ENCODE peak calls at places on chromosomes 5 and 9, in seven cellular contexts. One of them, this sample, is unnamed.

GRCh38 chr9:2802494-2802921 is 41.4 kb downstream of the PUM3 start:
- DNase-seq in adrenal gland: no peak
- DNase-seq in upper lobe of left lung: no peak
- DNase-seq in Panc1: no peak
- DNase-seq in A673: no peak
- DNase-seq in HFFc6: peak; percentile 8
- DNase-seq in epithelial cell of esophagus: peak; percentile 71
- DNase-seq in this sample: no peak

GRCh38 chr5:133581918-133582317 is 30.4 kb downstream of the FSTL4 start:
- DNase-seq in adrenal gland: no peak
- DNase-seq in upper lobe of left lung: no peak
- DNase-seq in Panc1: no peak
- DNase-seq in epithelial cell of esophagus: peak; percentile 62
- DNase-seq in HFFc6: no peak
- DNase-seq in A673: no peak
- DNase-seq in this sample: no peak

GRCh38 chr5:16528382-16528849 is 62.8 kb upstream of the ZNF622 start:
- DNase-seq in upper lobe of left lung: no peak
- DNase-seq in A673: no peak
- DNase-seq in adrenal gland: no peak
- DNase-seq in epithelial cell of esophagus: no peak
- DNase-seq in HFFc6: no peak
- DNase-seq in Panc1: no peak
- DNase-seq in this sample: no peak

GRCh38 chr9:124791106-124791505 is 14.2 kb downstream of the OLFML2A start:
- DNase-seq in HFFc6: no peak
- DNase-seq in upper lobe of left lung: no peak
- DNase-seq in epithelial cell of esophagus: no peak
- DNase-seq in adrenal gland: no peak
- DNase-seq in Panc1: no peak
- DNase-seq in A673: no peak
- DNase-seq in this sample: no peak

GRCh38 chr5:150135557-150135956 is 20.1 kb downstream of the PDGFRB start:
- DNase-seq in A673: no peak
- DNase-seq in epithelial cell of esophagus: no peak
- DNase-seq in adrenal gland: no peak
- DNase-seq in Panc1: no peak
- DNase-seq in HFFc6: no peak
- DNase-seq in upper lobe of left lung: no peak
- DNase-seq in this sample: no peak

GRCh38 chr5:10293907-10294662 is 13.6 kb downstream of the CMBL start:
- DNase-seq in adrenal gland: no peak
- DNase-seq in upper lobe of left lung: no peak
- DNase-seq in epithelial cell of esophagus: no peak
- DNase-seq in A673: no peak
- DNase-seq in Panc1: no peak
- DNase-seq in HFFc6: no peak
- DNase-seq in this sample: no peak

GRCh38 chr9:124352616-124353015 is 62.6 kb downstream of the PSMB7 start:
- DNase-seq in HFFc6: no peak
- DNase-seq in epithelial cell of esophagus: no peak
- DNase-seq in Panc1: no peak
- DNase-seq in adrenal gland: no peak
- DNase-seq in A673: no peak
- DNase-seq in upper lobe of left lung: peak; percentile 2
- DNase-seq in this sample: no peak

GRCh38 chr9:127897194-127897692 is 2.2 kb downstream of the ST6GALNAC6 start:
- DNase-seq in HFFc6: peak; percentile 35
- DNase-seq in epithelial cell of esophagus: no peak
- DNase-seq in upper lobe of left lung: peak; percentile 79
- DNase-seq in adrenal gland: peak; percentile 86
- DNase-seq in A673: peak; percentile 82
- DNase-seq in Panc1: no peak
- DNase-seq in this sample: peak; percentile 66

GRCh38 chr9:93276973-93277372 is 93.0 kb downstream of the WNK2 start:
- DNase-seq in A673: no peak
- DNase-seq in adrenal gland: no peak
- DNase-seq in Panc1: no peak
- DNase-seq in upper lobe of left lung: no peak
- DNase-seq in epithelial cell of esophagus: no peak
- DNase-seq in HFFc6: no peak
- DNase-seq in this sample: no peak

GRCh38 chr5:92641031-92641962 is 939.7 kb downstream of the NR2F1-AS1 start:
- DNase-seq in A673: peak; percentile 66
- DNase-seq in upper lobe of left lung: no peak
- DNase-seq in HFFc6: peak; percentile 33
- DNase-seq in adrenal gland: peak; percentile 16
- DNase-seq in epithelial cell of esophagus: peak; percentile 42
- DNase-seq in Panc1: peak; percentile 68
- DNase-seq in this sample: no peak

GRCh38 chr9:116152941-116153764 is 438 bp upstream of the PAPPA start:
- DNase-seq in HFFc6: peak; percentile 56
- DNase-seq in Panc1: no peak
- DNase-seq in upper lobe of left lung: no peak
- DNase-seq in adrenal gland: no peak
- DNase-seq in epithelial cell of esophagus: peak; percentile 41
- DNase-seq in A673: peak; percentile 84
- DNase-seq in this sample: no peak

GRCh38 chr9:133140606-133141005 is 19.6 kb upstream of the RALGDS start:
- DNase-seq in epithelial cell of esophagus: no peak
- DNase-seq in upper lobe of left lung: no peak
- DNase-seq in adrenal gland: no peak
- DNase-seq in A673: no peak
- DNase-seq in Panc1: no peak
- DNase-seq in HFFc6: no peak
- DNase-seq in this sample: no peak

GRCh38 chr5:73540192-73540591 is 25.2 kb downstream of the ANKRA2 start:
- DNase-seq in upper lobe of left lung: no peak
- DNase-seq in A673: no peak
- DNase-seq in Panc1: no peak
- DNase-seq in adrenal gland: no peak
- DNase-seq in HFFc6: peak; percentile 87
- DNase-seq in epithelial cell of esophagus: peak; percentile 97
- DNase-seq in this sample: no peak

GRCh38 chr5:16983022-16983639 is 47.0 kb upstream of the MYO10 start:
- DNase-seq in Panc1: no peak
- DNase-seq in adrenal gland: peak; percentile 17
- DNase-seq in HFFc6: no peak
- DNase-seq in epithelial cell of esophagus: no peak
- DNase-seq in A673: no peak
- DNase-seq in upper lobe of left lung: no peak
- DNase-seq in this sample: no peak

GRCh38 chr5:97171703-97172102 is 11.3 kb downstream of the RIOK2 start:
- DNase-seq in HFFc6: no peak
- DNase-seq in epithelial cell of esophagus: no peak
- DNase-seq in A673: no peak
- DNase-seq in upper lobe of left lung: no peak
- DNase-seq in Panc1: no peak
- DNase-seq in adrenal gland: no peak
- DNase-seq in this sample: no peak

GRCh38 chr5:159353661-159354252 is 23.5 kb upstream of the IL12B start:
- DNase-seq in epithelial cell of esophagus: no peak
- DNase-seq in A673: no peak
- DNase-seq in upper lobe of left lung: no peak
- DNase-seq in HFFc6: no peak
- DNase-seq in adrenal gland: no peak
- DNase-seq in Panc1: no peak
- DNase-seq in this sample: no peak

GRCh38 chr9:105541838-105542237 is 16.1 kb upstream of the FKTN start:
- DNase-seq in upper lobe of left lung: no peak
- DNase-seq in adrenal gland: no peak
- DNase-seq in HFFc6: no peak
- DNase-seq in Panc1: no peak
- DNase-seq in epithelial cell of esophagus: no peak
- DNase-seq in A673: no peak
- DNase-seq in this sample: no peak

GRCh38 chr5:155416765-155417164 is 403.2 kb downstream of the KIF4B start:
- DNase-seq in upper lobe of left lung: no peak
- DNase-seq in HFFc6: no peak
- DNase-seq in adrenal gland: no peak
- DNase-seq in Panc1: no peak
- DNase-seq in A673: no peak
- DNase-seq in epithelial cell of esophagus: peak; percentile 70
- DNase-seq in this sample: no peak

GRCh38 chr9:37921546-37922300 is 17.8 kb upstream of the SLC25A51 start:
- DNase-seq in adrenal gland: no peak
- DNase-seq in upper lobe of left lung: peak; percentile 75
- DNase-seq in Panc1: no peak
- DNase-seq in epithelial cell of esophagus: peak; percentile 94
- DNase-seq in A673: no peak
- DNase-seq in HFFc6: no peak
- DNase-seq in this sample: no peak
- TF ChIP-seq CTCF in adrenal gland: no peak
- TF ChIP-seq CTCF in upper lobe of left lung: peak; percentile 15
- TF ChIP-seq CTCF in Panc1: no peak
- TF ChIP-seq CTCF in epithelial cell of esophagus: peak; percentile 78
- TF ChIP-seq CTCF in A673: no peak
- TF ChIP-seq CTCF in HFFc6: no peak
- TF ChIP-seq CTCF in this sample: no peak

DNA sequence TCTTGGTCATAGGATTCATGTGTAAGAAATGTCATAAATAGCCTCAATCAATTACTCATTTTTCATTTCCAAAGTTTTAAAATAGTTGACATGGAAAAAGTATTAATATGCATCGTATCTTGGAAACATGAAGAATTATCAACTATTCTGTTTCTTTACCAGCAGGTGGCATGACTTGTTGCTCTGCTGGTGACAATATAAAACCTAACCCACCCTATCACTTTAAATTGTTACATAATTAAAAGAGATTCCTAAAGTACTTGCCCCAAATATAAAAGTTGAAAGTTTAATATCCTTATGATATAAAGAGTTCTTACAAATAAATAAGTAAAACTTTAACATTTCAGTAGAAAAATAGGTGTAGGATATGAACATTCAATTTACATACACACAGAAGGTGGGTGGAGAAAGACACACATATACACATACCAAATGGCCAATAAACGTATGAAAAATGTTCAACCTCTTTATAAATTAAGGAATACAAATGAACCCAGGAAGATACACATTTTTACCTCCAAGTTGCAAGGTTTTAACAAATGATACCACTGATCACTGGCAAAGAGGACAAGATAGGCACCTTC is 30.6 kb downstream of the MAP1B start:
- DNase-seq in epithelial cell of esophagus: no peak
- DNase-seq in upper lobe of left lung: no peak
- DNase-seq in adrenal gland: no peak
- DNase-seq in Panc1: no peak
- DNase-seq in HFFc6: no peak
- DNase-seq in A673: peak; percentile 40
- DNase-seq in this sample: no peak
- TF ChIP-seq CTCF in epithelial cell of esophagus: peak; percentile 58
- TF ChIP-seq CTCF in upper lobe of left lung: peak; percentile 58
- TF ChIP-seq CTCF in adrenal gland: peak; percentile 19
- TF ChIP-seq CTCF in Panc1: peak; percentile 59
- TF ChIP-seq CTCF in HFFc6: peak; percentile 83
- TF ChIP-seq CTCF in A673: peak; percentile 74
- TF ChIP-seq CTCF in this sample: peak; percentile 70

GRCh38 chr5:172868924-172869565 is 35.0 kb downstream of the ERGIC1 start:
- DNase-seq in A673: no peak
- DNase-seq in HFFc6: peak; percentile 92
- DNase-seq in Panc1: peak; percentile 79
- DNase-seq in adrenal gland: peak; percentile 94
- DNase-seq in epithelial cell of esophagus: peak; percentile 71
- DNase-seq in upper lobe of left lung: peak; percentile 94
- DNase-seq in this sample: no peak
- TF ChIP-seq CTCF in A673: no peak
- TF ChIP-seq CTCF in HFFc6: peak; percentile 53
- TF ChIP-seq CTCF in Panc1: no peak
- TF ChIP-seq CTCF in adrenal gland: no peak
- TF ChIP-seq CTCF in epithelial cell of esophagus: no peak
- TF ChIP-seq CTCF in upper lobe of left lung: no peak
- TF ChIP-seq CTCF in this sample: no peak

DNA sequence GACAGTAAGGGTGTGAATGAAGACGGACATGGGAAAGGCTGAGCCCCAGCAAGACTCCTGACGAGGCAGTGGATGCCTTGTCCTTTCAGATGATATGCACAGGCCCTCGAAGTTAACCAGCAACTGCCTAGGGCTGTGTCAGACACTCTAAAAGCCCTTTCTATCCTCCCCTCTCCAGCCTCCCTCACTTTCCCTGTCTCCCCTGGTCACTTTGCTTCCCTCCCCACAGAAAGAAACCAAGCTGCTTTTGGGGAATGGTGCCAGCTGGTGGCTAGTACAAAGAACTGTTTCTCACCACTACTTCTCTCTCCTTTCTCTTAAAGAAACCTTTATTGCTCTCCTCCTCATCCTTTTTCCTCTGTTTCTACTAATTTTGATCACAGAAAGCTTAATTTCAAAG is 21.4 kb downstream of the LHFPL2 start:
- DNase-seq in A673: no peak
- DNase-seq in HFFc6: no peak
- DNase-seq in upper lobe of left lung: no peak
- DNase-seq in epithelial cell of esophagus: peak; percentile 34
- DNase-seq in Panc1: no peak
- DNase-seq in adrenal gland: peak; percentile 33
- DNase-seq in this sample: no peak
- TF ChIP-seq CTCF in A673: peak; percentile 30
- TF ChIP-seq CTCF in HFFc6: peak; percentile 70
- TF ChIP-seq CTCF in upper lobe of left lung: no peak
- TF ChIP-seq CTCF in epithelial cell of esophagus: peak; percentile 54
- TF ChIP-seq CTCF in Panc1: peak; percentile 52
- TF ChIP-seq CTCF in adrenal gland: peak; percentile 8
- TF ChIP-seq CTCF in this sample: peak; percentile 36